ENCODE peak calls at places on chromosome 10, in seven cellular contexts. G is hepatocyte, S is PC-9, U is SK-N-SH, F is MM.1S, R is HCT116, B is PC-3. X is an unnamed sample.

GRCh38 chr10:27258838-27259532 is 18.4 kb upstream of the ACBD5 start:
- DNase-seq in G (peak; percentile 58), S (no peak), U (peak; percentile 71), F (peak; percentile 25), R (no peak), B (no peak), X (no peak)

GRCh38 chr10:15121707-15122106 is 24.6 kb downstream of the RPP38 start:
- DNase-seq in G (no peak), S (no peak), U (no peak), F (no peak), R (no peak), B (peak; percentile 19), X (no peak)

GRCh38 chr10:102419561-102420442 is 834 bp upstream of the FBXL15 start:
- DNase-seq in G (peak; percentile 74), S (peak; percentile 40), U (peak; percentile 92), F (peak; percentile 69), R (no peak), B (peak; percentile 39), X (peak; percentile 60)

GRCh38 chr10:72328045-72328828 is 26.5 kb downstream of the DNAJB12 start:
- DNase-seq in G (peak; percentile 82), S (peak; percentile 84), U (peak; percentile 81), F (no peak), R (no peak), B (peak; percentile 65), X (peak; percentile 68)

GRCh38 chr10:586151-586550 is 103.3 kb downstream of the DIP2C start:
- DNase-seq in G (no peak), S (no peak), U (peak; percentile 59), F (no peak), R (no peak), B (no peak), X (no peak)

GRCh38 chr10:98242823-98243222 is 25.2 kb downstream of the LOXL4 start:
- DNase-seq in G (peak; percentile 39), S (no peak), U (peak; percentile 29), F (no peak), R (no peak), B (peak; percentile 43), X (peak; percentile 20)

GRCh38 chr10:36712695-36713094 is 412.7 kb upstream of the ANKRD30A start:
- DNase-seq in G (no peak), S (no peak), U (no peak), F (no peak), R (no peak), B (peak; percentile 46), X (no peak)

GRCh38 chr10:125283831-125284614 is 123.7 kb upstream of the CTBP2 start:
- DNase-seq in G (no peak), S (no peak), U (no peak), F (no peak), R (no peak), B (no peak), X (no peak)

GRCh38 chr10:22764639-22765038 is 50.3 kb upstream of the PIP4K2A start:
- DNase-seq in G (no peak), S (no peak), U (no peak), F (no peak), R (no peak), B (no peak), X (no peak)

GRCh38 chr10:51076442-51076841 is 2.2 kb downstream of the PRKG1 start:
- DNase-seq in G (no peak), S (no peak), U (no peak), F (no peak), R (no peak), B (no peak), X (no peak)

GRCh38 chr10:73076361-73077183 is 20.1 kb downstream of the P4HA1 start:
- DNase-seq in G (peak; percentile 37), S (no peak), U (no peak), F (no peak), R (no peak), B (peak; percentile 77), X (peak; percentile 27)

GRCh38 chr10:48762104-48763042 is 77.7 kb downstream of the WDFY4 start:
- DNase-seq in G (no peak), S (no peak), U (no peak), F (no peak), R (no peak), B (peak; percentile 12), X (no peak)

GRCh38 chr10:64159910-64160872 is 639.0 kb downstream of the REEP3 start:
- DNase-seq in G (no peak), S (no peak), U (no peak), F (no peak), R (no peak), B (no peak), X (no peak)

GRCh38 chr10:78552261-78552811 is 516.4 kb upstream of the ZMIZ1 start:
- DNase-seq in G (peak; percentile 37), S (no peak), U (no peak), F (no peak), R (no peak), B (no peak), X (peak; percentile 61)

GRCh38 chr10:77873558-77874380 is 52.8 kb downstream of the DLG5 start:
- DNase-seq in G (peak; percentile 75), S (peak; percentile 92), U (no peak), F (no peak), R (peak; percentile 73), B (peak; percentile 99), X (peak; percentile 85)

GRCh38 chr10:125857185-125857760 is 23.8 kb downstream of the DHX32 start:
- DNase-seq in G (no peak), S (no peak), U (no peak), F (no peak), R (no peak), B (no peak), X (no peak)

GRCh38 chr10:97849101-97849490 is 547 bp upstream of the GOLGA7B start:
- DNase-seq in G (no peak), S (peak; percentile 74), U (peak; percentile 62), F (no peak), R (no peak), B (peak; percentile 69), X (peak; percentile 5)

GRCh38 chr10:124527996-124528395 is 66.4 kb downstream of the LHPP start:
- DNase-seq in G (no peak), S (no peak), U (no peak), F (no peak), R (no peak), B (no peak), X (no peak)

GRCh38 chr10:110304394-110304779 is 333 bp downstream of the SMNDC1 start:
- DNase-seq in G (peak; percentile 68), S (no peak), U (no peak), F (peak; percentile 25), R (no peak), B (no peak), X (no peak)

GRCh38 chr10:98517672-98518071 is 70.9 kb upstream of the HPS1 start:
- DNase-seq in G (no peak), S (no peak), U (no peak), F (no peak), R (no peak), B (no peak), X (no peak)

GRCh38 chr10:48671914-48672595 is 12.6 kb upstream of the WDFY4 start:
- DNase-seq in G (no peak), S (no peak), U (no peak), F (no peak), R (no peak), B (no peak), X (peak; percentile 87)

GRCh38 chr10:114593240-114593792 is 64.8 kb downstream of the ABLIM1 start:
- DNase-seq in G (peak; percentile 30), S (no peak), U (no peak), F (no peak), R (no peak), B (no peak), X (no peak)
- TF ChIP-seq CTCF in G (no peak), S (no peak), U (no peak), F (no peak), R (no peak), B (no peak), X (no peak)

GRCh38 chr10:35194471-35194870 is 67.8 kb downstream of the CREM start:
- DNase-seq in G (no peak), S (no peak), U (no peak), F (no peak), R (no peak), B (no peak), X (no peak)

GRCh38 chr10:35194906-35195305 is 68.3 kb downstream of the CREM start:
- DNase-seq in G (peak; percentile 38), S (no peak), U (peak; percentile 33), F (no peak), R (peak; percentile 18), B (peak; percentile 37), X (peak; percentile 43)

GRCh38 chr10:35195361-35196306 is 69.0 kb downstream of the CREM start:
- DNase-seq in G (peak; percentile 88), S (peak; percentile 50), U (peak; percentile 70), F (peak; percentile 84), R (peak; percentile 82), B (peak; percentile 99), X (peak; percentile 91)

GRCh38 chr10:35191523-35191922 is 64.9 kb downstream of the CREM start:
- DNase-seq in G (no peak), S (no peak), U (no peak), F (peak; percentile 11), R (no peak), B (no peak), X (peak; percentile 9)

GRCh38 chr10:35192645-35193249 is 66.1 kb downstream of the CREM start:
- DNase-seq in G (no peak), S (no peak), U (no peak), F (no peak), R (no peak), B (no peak), X (no peak)
- H3K9me2 ChIP-seq in G (no peaks in the 10 kb centered on the region), S (no peaks in the 10 kb centered on the region), U (no peaks in the 10 kb centered on the region), F (no peaks in the 10 kb centered on the region), R (no peaks in the 10 kb centered on the region), B (no peaks in the 10 kb centered on the region), X (no peaks in the 10 kb centered on the region)

GRCh38 chr10:101094113-101094512 is 32.3 kb downstream of the KAZALD1 start:
- DNase-seq in G (no peak), S (no peak), U (no peak), F (no peak), R (no peak), B (no peak), X (no peak)

GRCh38 chr10:101092742-101093386 is 31.1 kb downstream of the KAZALD1 start:
- DNase-seq in G (no peak), S (no peak), U (no peak), F (no peak), R (no peak), B (peak; percentile 17), X (no peak)

GRCh38 chr10:101097881-101098280 is 33.2 kb upstream of the TLX1 start:
- DNase-seq in G (no peak), S (no peak), U (no peak), F (no peak), R (no peak), B (no peak), X (no peak)

GRCh38 chr10:101095550-101096213 is 33.9 kb downstream of the KAZALD1 start:
- DNase-seq in G (peak; percentile 82), S (peak; percentile 68), U (peak; percentile 85), F (peak; percentile 65), R (peak; percentile 94), B (peak; percentile 85), X (peak; percentile 72)

GRCh38 chr10:101096378-101096777 is 34.6 kb downstream of the KAZALD1 start:
- DNase-seq in G (no peak), S (no peak), U (no peak), F (no peak), R (no peak), B (no peak), X (no peak)
- H3K27ac ChIP-seq in G (no peak overlapping the region), S (no peak overlapping the region), U (no peak overlapping the region), F (no peak overlapping the region), R (no peak overlapping the region), B (no peak overlapping the region), X (no peak overlapping the region)

GRCh38 chr10:21599582-21599981 is 65.5 kb downstream of the MLLT10 start:
- DNase-seq in G (no peak), S (no peak), U (no peak), F (peak; percentile 42), R (no peak), B (no peak), X (no peak)
- TF ChIP-seq CTCF in G (no peak), S (no peak), U (no peak), F (peak; percentile 20), R (no peak), B (no peak), X (no peak)

GRCh38 chr10:128080231-128080630 is 46.0 kb downstream of the MKI67 start:
- DNase-seq in G (no peak), S (no peak), U (no peak), F (no peak), R (no peak), B (no peak), X (no peak)
- H3K9me2 ChIP-seq in G (no peaks in the 10 kb centered on the region), S (no peaks in the 10 kb centered on the region), U (no peaks in the 10 kb centered on the region), F (no peaks in the 10 kb centered on the region), R (no peaks in the 10 kb centered on the region), B (no peaks in the 10 kb centered on the region), X (no peaks in the 10 kb centered on the region)

X was measured in OCI-LY7.